ENCODE peak calls at places on chromosome 5, in eight cellular contexts. One of them, this sample, is unnamed.

GRCh38 chr5:142426129-142426641 is 101.4 kb upstream of the SPRY4 start:
- DNase-seq in activated effector memory CD4-positive, alpha-beta T cell treated with Interleukin-2 at 50 U/mL for 16 hours: peak
- DNase-seq in ACHN: no peak
- DNase-seq in H7: no peak
- DNase-seq in activated CD8-positive, alpha-beta memory T cell treated with anti-CD3 and anti-CD28 coated beads for 4 hours: no peak
- DNase-seq in stimulated activated CD4-positive, alpha-beta T cell treated with anti-CD3 and anti-CD28 coated beads, Interleukin-2, amount 100 ng/mL, for 48 hours: no peak
- DNase-seq in amniotic epithelial cell: no peak
- DNase-seq in omental fat pad: no peak
- DNase-seq in this sample: no peak

GRCh38 chr5:10715605-10716004 is 45.4 kb downstream of the DAP start:
- DNase-seq in omental fat pad: no peak
- DNase-seq in H7: no peak
- DNase-seq in activated CD8-positive, alpha-beta memory T cell treated with anti-CD3 and anti-CD28 coated beads for 4 hours: no peak
- DNase-seq in stimulated activated CD4-positive, alpha-beta T cell treated with anti-CD3 and anti-CD28 coated beads, Interleukin-2, amount 100 ng/mL, for 48 hours: no peak
- DNase-seq in activated effector memory CD4-positive, alpha-beta T cell treated with Interleukin-2 at 50 U/mL for 16 hours: no peak
- DNase-seq in amniotic epithelial cell: no peak
- DNase-seq in ACHN: no peak
- DNase-seq in this sample: no peak

GRCh38 chr5:83538788-83539535 is 67.4 kb downstream of the VCAN start:
- DNase-seq in omental fat pad: no peak
- DNase-seq in ACHN: no peak
- DNase-seq in activated CD8-positive, alpha-beta memory T cell treated with anti-CD3 and anti-CD28 coated beads for 4 hours: no peak
- DNase-seq in H7: no peak
- DNase-seq in stimulated activated CD4-positive, alpha-beta T cell treated with anti-CD3 and anti-CD28 coated beads, Interleukin-2, amount 100 ng/mL, for 48 hours: no peak
- DNase-seq in activated effector memory CD4-positive, alpha-beta T cell treated with Interleukin-2 at 50 U/mL for 16 hours: no peak
- DNase-seq in amniotic epithelial cell: no peak
- DNase-seq in this sample: no peak

GRCh38 chr5:138192826-138193225 is 13.9 kb downstream of the KIF20A start:
- DNase-seq in activated effector memory CD4-positive, alpha-beta T cell treated with Interleukin-2 at 50 U/mL for 16 hours: no peak
- DNase-seq in stimulated activated CD4-positive, alpha-beta T cell treated with anti-CD3 and anti-CD28 coated beads, Interleukin-2, amount 100 ng/mL, for 48 hours: no peak
- DNase-seq in amniotic epithelial cell: no peak
- DNase-seq in omental fat pad: no peak
- DNase-seq in activated CD8-positive, alpha-beta memory T cell treated with anti-CD3 and anti-CD28 coated beads for 4 hours: no peak
- DNase-seq in H7: no peak
- DNase-seq in ACHN: no peak
- DNase-seq in this sample: no peak

GRCh38 chr5:78823196-78823595 is 161.9 kb downstream of the ARSB start:
- DNase-seq in amniotic epithelial cell: no peak
- DNase-seq in omental fat pad: no peak
- DNase-seq in stimulated activated CD4-positive, alpha-beta T cell treated with anti-CD3 and anti-CD28 coated beads, Interleukin-2, amount 100 ng/mL, for 48 hours: no peak
- DNase-seq in H7: no peak
- DNase-seq in ACHN: no peak
- DNase-seq in activated effector memory CD4-positive, alpha-beta T cell treated with Interleukin-2 at 50 U/mL for 16 hours: no peak
- DNase-seq in activated CD8-positive, alpha-beta memory T cell treated with anti-CD3 and anti-CD28 coated beads for 4 hours: no peak
- DNase-seq in this sample: no peak

GRCh38 chr5:161966544-161966943 is 101.0 kb upstream of the GABRG2 start:
- DNase-seq in amniotic epithelial cell: no peak
- DNase-seq in H7: peak
- DNase-seq in omental fat pad: no peak
- DNase-seq in stimulated activated CD4-positive, alpha-beta T cell treated with anti-CD3 and anti-CD28 coated beads, Interleukin-2, amount 100 ng/mL, for 48 hours: no peak
- DNase-seq in ACHN: peak
- DNase-seq in activated CD8-positive, alpha-beta memory T cell treated with anti-CD3 and anti-CD28 coated beads for 4 hours: no peak
- DNase-seq in activated effector memory CD4-positive, alpha-beta T cell treated with Interleukin-2 at 50 U/mL for 16 hours: no peak
- DNase-seq in this sample: peak

GRCh38 chr5:41414598-41414997 is 95.8 kb downstream of the PLCXD3 start:
- DNase-seq in ACHN: peak
- DNase-seq in omental fat pad: no peak
- DNase-seq in activated effector memory CD4-positive, alpha-beta T cell treated with Interleukin-2 at 50 U/mL for 16 hours: no peak
- DNase-seq in stimulated activated CD4-positive, alpha-beta T cell treated with anti-CD3 and anti-CD28 coated beads, Interleukin-2, amount 100 ng/mL, for 48 hours: no peak
- DNase-seq in H7: no peak
- DNase-seq in amniotic epithelial cell: peak
- DNase-seq in activated CD8-positive, alpha-beta memory T cell treated with anti-CD3 and anti-CD28 coated beads for 4 hours: no peak
- DNase-seq in this sample: peak

GRCh38 chr5:155983954-155984353 is 343.0 kb upstream of the SGCD start:
- DNase-seq in activated effector memory CD4-positive, alpha-beta T cell treated with Interleukin-2 at 50 U/mL for 16 hours: no peak
- DNase-seq in omental fat pad: no peak
- DNase-seq in stimulated activated CD4-positive, alpha-beta T cell treated with anti-CD3 and anti-CD28 coated beads, Interleukin-2, amount 100 ng/mL, for 48 hours: no peak
- DNase-seq in amniotic epithelial cell: peak
- DNase-seq in H7: no peak
- DNase-seq in activated CD8-positive, alpha-beta memory T cell treated with anti-CD3 and anti-CD28 coated beads for 4 hours: no peak
- DNase-seq in ACHN: no peak
- DNase-seq in this sample: no peak

GRCh38 chr5:176621661-176622079 is 8.7 kb downstream of the SNCB start:
- DNase-seq in activated CD8-positive, alpha-beta memory T cell treated with anti-CD3 and anti-CD28 coated beads for 4 hours: no peak
- DNase-seq in ACHN: no peak
- DNase-seq in stimulated activated CD4-positive, alpha-beta T cell treated with anti-CD3 and anti-CD28 coated beads, Interleukin-2, amount 100 ng/mL, for 48 hours: no peak
- DNase-seq in H7: no peak
- DNase-seq in activated effector memory CD4-positive, alpha-beta T cell treated with Interleukin-2 at 50 U/mL for 16 hours: no peak
- DNase-seq in amniotic epithelial cell: peak
- DNase-seq in omental fat pad: no peak
- DNase-seq in this sample: no peak

GRCh38 chr5:173281910-173282309 is 46.3 kb downstream of the STC2 start:
- DNase-seq in ACHN: peak
- DNase-seq in stimulated activated CD4-positive, alpha-beta T cell treated with anti-CD3 and anti-CD28 coated beads, Interleukin-2, amount 100 ng/mL, for 48 hours: no peak
- DNase-seq in omental fat pad: no peak
- DNase-seq in amniotic epithelial cell: no peak
- DNase-seq in activated effector memory CD4-positive, alpha-beta T cell treated with Interleukin-2 at 50 U/mL for 16 hours: no peak
- DNase-seq in H7: peak
- DNase-seq in activated CD8-positive, alpha-beta memory T cell treated with anti-CD3 and anti-CD28 coated beads for 4 hours: no peak
- DNase-seq in this sample: no peak

GRCh38 chr5:149053027-149053705 is 9.7 kb downstream of the SH3TC2 start:
- DNase-seq in stimulated activated CD4-positive, alpha-beta T cell treated with anti-CD3 and anti-CD28 coated beads, Interleukin-2, amount 100 ng/mL, for 48 hours: no peak
- DNase-seq in omental fat pad: no peak
- DNase-seq in activated CD8-positive, alpha-beta memory T cell treated with anti-CD3 and anti-CD28 coated beads for 4 hours: no peak
- DNase-seq in H7: no peak
- DNase-seq in activated effector memory CD4-positive, alpha-beta T cell treated with Interleukin-2 at 50 U/mL for 16 hours: no peak
- DNase-seq in amniotic epithelial cell: no peak
- DNase-seq in ACHN: peak
- DNase-seq in this sample: peak

GRCh38 chr5:124650960-124651662 is 95.3 kb downstream of the ZNF608 start:
- DNase-seq in H7: peak
- DNase-seq in activated effector memory CD4-positive, alpha-beta T cell treated with Interleukin-2 at 50 U/mL for 16 hours: no peak
- DNase-seq in stimulated activated CD4-positive, alpha-beta T cell treated with anti-CD3 and anti-CD28 coated beads, Interleukin-2, amount 100 ng/mL, for 48 hours: no peak
- DNase-seq in activated CD8-positive, alpha-beta memory T cell treated with anti-CD3 and anti-CD28 coated beads for 4 hours: no peak
- DNase-seq in ACHN: no peak
- DNase-seq in amniotic epithelial cell: no peak
- DNase-seq in omental fat pad: no peak
- DNase-seq in this sample: no peak

GRCh38 chr5:42396111-42396510 is 27.1 kb upstream of the GHR start:
- DNase-seq in amniotic epithelial cell: no peak
- DNase-seq in activated CD8-positive, alpha-beta memory T cell treated with anti-CD3 and anti-CD28 coated beads for 4 hours: no peak
- DNase-seq in stimulated activated CD4-positive, alpha-beta T cell treated with anti-CD3 and anti-CD28 coated beads, Interleukin-2, amount 100 ng/mL, for 48 hours: no peak
- DNase-seq in ACHN: no peak
- DNase-seq in omental fat pad: no peak
- DNase-seq in H7: no peak
- DNase-seq in activated effector memory CD4-positive, alpha-beta T cell treated with Interleukin-2 at 50 U/mL for 16 hours: no peak
- DNase-seq in this sample: no peak

GRCh38 chr5:174585472-174585871 is 138.9 kb upstream of the MSX2 start:
- DNase-seq in ACHN: no peak
- DNase-seq in activated effector memory CD4-positive, alpha-beta T cell treated with Interleukin-2 at 50 U/mL for 16 hours: no peak
- DNase-seq in activated CD8-positive, alpha-beta memory T cell treated with anti-CD3 and anti-CD28 coated beads for 4 hours: no peak
- DNase-seq in amniotic epithelial cell: no peak
- DNase-seq in H7: no peak
- DNase-seq in stimulated activated CD4-positive, alpha-beta T cell treated with anti-CD3 and anti-CD28 coated beads, Interleukin-2, amount 100 ng/mL, for 48 hours: no peak
- DNase-seq in omental fat pad: no peak
- DNase-seq in this sample: no peak

GRCh38 chr5:174843263-174844250 is 119.2 kb downstream of the MSX2 start:
- DNase-seq in ACHN: no peak
- DNase-seq in omental fat pad: no peak
- DNase-seq in H7: peak
- DNase-seq in stimulated activated CD4-positive, alpha-beta T cell treated with anti-CD3 and anti-CD28 coated beads, Interleukin-2, amount 100 ng/mL, for 48 hours: no peak
- DNase-seq in amniotic epithelial cell: no peak
- DNase-seq in activated CD8-positive, alpha-beta memory T cell treated with anti-CD3 and anti-CD28 coated beads for 4 hours: no peak
- DNase-seq in activated effector memory CD4-positive, alpha-beta T cell treated with Interleukin-2 at 50 U/mL for 16 hours: no peak
- DNase-seq in this sample: no peak

GRCh38 chr5:1801954-1802295 is 718 bp downstream of the NDUFS6 start:
- DNase-seq in activated CD8-positive, alpha-beta memory T cell treated with anti-CD3 and anti-CD28 coated beads for 4 hours: no peak
- DNase-seq in amniotic epithelial cell: no peak
- DNase-seq in ACHN: peak
- DNase-seq in stimulated activated CD4-positive, alpha-beta T cell treated with anti-CD3 and anti-CD28 coated beads, Interleukin-2, amount 100 ng/mL, for 48 hours: no peak
- DNase-seq in H7: peak
- DNase-seq in omental fat pad: no peak
- DNase-seq in activated effector memory CD4-positive, alpha-beta T cell treated with Interleukin-2 at 50 U/mL for 16 hours: no peak
- DNase-seq in this sample: no peak

GRCh38 chr5:17860660-17861315 is 226.5 kb downstream of the TAF11L14 start:
- DNase-seq in activated CD8-positive, alpha-beta memory T cell treated with anti-CD3 and anti-CD28 coated beads for 4 hours: no peak
- DNase-seq in omental fat pad: no peak
- DNase-seq in activated effector memory CD4-positive, alpha-beta T cell treated with Interleukin-2 at 50 U/mL for 16 hours: no peak
- DNase-seq in ACHN: no peak
- DNase-seq in H7: no peak
- DNase-seq in stimulated activated CD4-positive, alpha-beta T cell treated with anti-CD3 and anti-CD28 coated beads, Interleukin-2, amount 100 ng/mL, for 48 hours: no peak
- DNase-seq in amniotic epithelial cell: peak
- DNase-seq in this sample: peak

GRCh38 chr5:139315056-139315455 is 21.5 kb downstream of the MATR3 start:
- DNase-seq in omental fat pad: no peak
- DNase-seq in activated CD8-positive, alpha-beta memory T cell treated with anti-CD3 and anti-CD28 coated beads for 4 hours: no peak
- DNase-seq in H7: no peak
- DNase-seq in ACHN: no peak
- DNase-seq in stimulated activated CD4-positive, alpha-beta T cell treated with anti-CD3 and anti-CD28 coated beads, Interleukin-2, amount 100 ng/mL, for 48 hours: no peak
- DNase-seq in amniotic epithelial cell: no peak
- DNase-seq in activated effector memory CD4-positive, alpha-beta T cell treated with Interleukin-2 at 50 U/mL for 16 hours: no peak
- DNase-seq in this sample: no peak

GRCh38 chr5:7805379-7805778 is 45.6 kb downstream of the CFAP90 start:
- DNase-seq in omental fat pad: no peak
- DNase-seq in activated CD8-positive, alpha-beta memory T cell treated with anti-CD3 and anti-CD28 coated beads for 4 hours: no peak
- DNase-seq in H7: no peak
- DNase-seq in activated effector memory CD4-positive, alpha-beta T cell treated with Interleukin-2 at 50 U/mL for 16 hours: no peak
- DNase-seq in ACHN: peak
- DNase-seq in stimulated activated CD4-positive, alpha-beta T cell treated with anti-CD3 and anti-CD28 coated beads, Interleukin-2, amount 100 ng/mL, for 48 hours: no peak
- DNase-seq in amniotic epithelial cell: no peak
- DNase-seq in this sample: peak

GRCh38 chr5:115838885-115839518 is 2.4 kb downstream of the ATG12 start:
- DNase-seq in activated CD8-positive, alpha-beta memory T cell treated with anti-CD3 and anti-CD28 coated beads for 4 hours: no peak
- DNase-seq in stimulated activated CD4-positive, alpha-beta T cell treated with anti-CD3 and anti-CD28 coated beads, Interleukin-2, amount 100 ng/mL, for 48 hours: no peak
- DNase-seq in H7: peak
- DNase-seq in ACHN: peak
- DNase-seq in activated effector memory CD4-positive, alpha-beta T cell treated with Interleukin-2 at 50 U/mL for 16 hours: no peak
- DNase-seq in omental fat pad: no peak
- DNase-seq in amniotic epithelial cell: peak
- DNase-seq in this sample: peak

GRCh38 chr5:80034962-80035821 is at the start of gene THBS4:
- DNase-seq in stimulated activated CD4-positive, alpha-beta T cell treated with anti-CD3 and anti-CD28 coated beads, Interleukin-2, amount 100 ng/mL, for 48 hours: no peak
- DNase-seq in activated effector memory CD4-positive, alpha-beta T cell treated with Interleukin-2 at 50 U/mL for 16 hours: no peak
- DNase-seq in ACHN: no peak
- DNase-seq in omental fat pad: no peak
- DNase-seq in H7: peak
- DNase-seq in amniotic epithelial cell: no peak
- DNase-seq in activated CD8-positive, alpha-beta memory T cell treated with anti-CD3 and anti-CD28 coated beads for 4 hours: no peak
- DNase-seq in this sample: no peak

GRCh38 chr5:54302267-54302687 is 8.1 kb downstream of the ARL15 start:
- DNase-seq in omental fat pad: no peak
- DNase-seq in stimulated activated CD4-positive, alpha-beta T cell treated with anti-CD3 and anti-CD28 coated beads, Interleukin-2, amount 100 ng/mL, for 48 hours: no peak
- DNase-seq in activated CD8-positive, alpha-beta memory T cell treated with anti-CD3 and anti-CD28 coated beads for 4 hours: no peak
- DNase-seq in activated effector memory CD4-positive, alpha-beta T cell treated with Interleukin-2 at 50 U/mL for 16 hours: no peak
- DNase-seq in H7: no peak
- DNase-seq in amniotic epithelial cell: peak
- DNase-seq in ACHN: no peak
- DNase-seq in this sample: no peak